ENCODE peak calls at places on chromosomes 3 and 15, in four cellular contexts. H is uterus, E is body of pancreas, J is lower leg skin. V is an unnamed sample.

GRCh38 chr15:53457479-53457878 is 302.0 kb downstream of the WDR72 start:
- DNase-seq in J (no peak), H (no peak), E (no peak), V (no peak)

GRCh38 chr3:8348076-8348475 is 153.5 kb upstream of the LMCD1 start:
- DNase-seq in E (no peak), J (no peak), H (no peak), V (no peak)

GRCh38 chr3:175325440-175325839 is 466.3 kb downstream of the NAALADL2 start:
- DNase-seq in H (no peak), E (no peak), J (no peak), V (no peak)

GRCh38 chr3:186506191-186506739 is 37.9 kb downstream of the CRYGS start:
- DNase-seq in J (no peak), H (no peak), E (no peak), V (no peak)

GRCh38 chr3:115428825-115429224 is 194.5 kb upstream of the GAP43 start:
- DNase-seq in J (no peak), E (no peak), H (no peak), V (no peak)

GRCh38 chr3:112056451-112056929 is 22.0 kb downstream of the TMPRSS7 start:
- DNase-seq in E (no peak), H (no peak), J (no peak), V (no peak)

GRCh38 chr3:16399473-16399872 is 114.0 kb downstream of the RFTN1 start:
- DNase-seq in E (no peak), J (no peak), H (peak), V (no peak)

GRCh38 chr15:52796742-52797515 is 6.8 kb upstream of the ONECUT1 start:
- DNase-seq in H (no peak), J (no peak), E (no peak), V (no peak)

GRCh38 chr3:55487376-55488241 is 503 bp upstream of the WNT5A start:
- DNase-seq in E (peak), J (no peak), H (peak), V (peak)

GRCh38 chr3:71944482-71944881 is 159.5 kb upstream of the PROK2 start:
- DNase-seq in H (no peak), E (no peak), J (no peak), V (no peak)

GRCh38 chr15:69679623-69680228 is 227.1 kb downstream of the RPLP1 start:
- DNase-seq in E (no peak), H (no peak), J (no peak), V (no peak)

GRCh38 chr3:120173056-120173675 is 78.9 kb upstream of the GSK3B start:
- DNase-seq in E (no peak), J (no peak), H (no peak), V (no peak)

GRCh38 chr3:141738636-141739363 is 702 bp downstream of the RNF7 start:
- DNase-seq in E (no peak), H (no peak), J (no peak), V (no peak)

GRCh38 chr15:27897481-27897880 is 201.6 kb downstream of the OCA2 start:
- DNase-seq in J (no peak), H (no peak), E (no peak), V (no peak)

GRCh38 chr15:28272587-28272986 is 49.4 kb downstream of the HERC2 start:
- DNase-seq in J (no peak), H (no peak), E (no peak), V (no peak)

GRCh38 chr15:48230498-48230897 is 24.4 kb downstream of the SLC12A1 start:
- DNase-seq in E (no peak), H (no peak), J (no peak), V (no peak)

GRCh38 chr3:51311055-51311454 is 74.0 kb upstream of the MANF start:
- DNase-seq in E (no peak), H (no peak), J (no peak), V (no peak)

GRCh38 chr3:138412821-138413531 is 21.4 kb upstream of the ESYT3 start:
- DNase-seq in E (no peak), H (no peak), J (no peak), V (no peak)

GRCh38 chr3:125075738-125076137 is 19.9 kb upstream of the HEG1 start:
- DNase-seq in H (no peak), E (no peak), J (no peak), V (no peak)

GRCh38 chr3:19070325-19070724 is 78.0 kb upstream of the KCNH8 start:
- DNase-seq in H (no peak), J (no peak), E (no peak), V (no peak)

GRCh38 chr3:17810759-17811158 is 68.3 kb upstream of the TBC1D5 start:
- DNase-seq in E (no peak), J (no peak), H (no peak), V (no peak)

GRCh38 chr3:49255686-49256085 is 21.3 kb downstream of the C3orf62 start:
- DNase-seq in J (no peak), H (no peak), E (no peak), V (no peak)

GRCh38 chr3:42162462-42162861 is 71.3 kb downstream of the TRAK1 start:
- DNase-seq in H (no peak), E (no peak), J (no peak), V (no peak)

GRCh38 chr3:133783762-133784161 is 21.9 kb upstream of the SRPRB start:
- DNase-seq in E (no peak), J (no peak), H (no peak), V (no peak)

GRCh38 chr3:115986555-115987207 is 363.4 kb downstream of the GAP43 start:
- DNase-seq in E (no peak), J (no peak), H (no peak), V (no peak)

GRCh38 chr3:66256806-66257205 is 36.0 kb downstream of the SLC25A26 start:
- DNase-seq in E (no peak), J (no peak), H (no peak), V (no peak)

GRCh38 chr3:8529197-8529637 is 27.6 kb downstream of the LMCD1 start:
- DNase-seq in H (peak), E (peak), J (no peak), V (peak)

GRCh38 chr3:178436773-178437172 is 99.5 kb upstream of the KCNMB2 start:
- DNase-seq in J (peak), E (no peak), H (peak), V (no peak)

GRCh38 chr3:171711461-171711860 is 98.8 kb downstream of the PLD1 start:
- DNase-seq in E (no peak), H (no peak), J (no peak), V (no peak)

GRCh38 chr3:34072297-34072696 is 273.9 kb downstream of the PDCD6IP start:
- DNase-seq in E (no peak), H (no peak), J (no peak), V (no peak)
- H3K4me3 ChIP-seq in E (no peak), H (no peak), J (no peak), V (no peak)

DNA sequence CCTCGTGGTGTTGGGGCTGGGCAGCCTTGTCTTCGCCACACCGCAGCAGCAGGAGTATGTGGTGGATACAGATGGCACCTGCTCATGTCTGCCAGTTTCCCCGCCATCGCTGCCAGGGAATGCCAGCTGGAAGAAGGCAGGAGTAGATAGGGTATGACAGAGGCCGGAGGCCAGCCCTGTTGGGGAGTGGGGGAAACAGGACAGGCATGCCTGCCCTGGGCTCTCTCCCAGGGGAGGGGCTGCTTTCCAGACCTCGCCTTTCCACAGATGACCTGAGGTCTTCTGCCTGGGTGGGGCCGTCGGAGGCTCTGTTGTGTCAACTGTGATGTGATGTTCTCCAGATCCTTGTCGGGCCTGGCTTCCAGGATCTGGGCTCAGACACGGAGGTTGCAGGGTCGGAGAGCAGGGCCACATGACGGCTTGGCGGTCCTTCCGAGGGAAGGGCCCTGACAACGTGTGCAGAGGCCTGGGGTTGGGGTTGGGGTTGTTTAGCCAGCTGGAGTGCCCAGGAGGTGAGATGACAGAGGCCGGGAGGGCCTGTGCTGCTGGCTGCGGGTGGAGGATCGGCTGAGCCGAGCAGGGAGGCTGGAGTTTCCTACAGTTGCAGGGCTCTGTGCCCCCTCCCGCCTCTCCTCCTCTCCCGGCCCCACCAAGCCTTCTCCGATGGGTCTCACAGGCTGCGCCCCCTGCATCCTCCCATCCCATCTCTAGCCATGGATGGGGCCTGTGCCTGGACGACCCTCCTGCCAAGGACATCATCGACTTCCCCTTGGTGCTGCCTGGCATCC is 102.0 kb downstream of the TBC1D2B start:
- DNase-seq in E (no peak), H (peak), J (no peak), V (no peak)
- TF ChIP-seq CTCF in E (no peak), H (no peak), J (no peak), V (no peak)

GRCh38 chr15:92809064-92809879 is 90.9 kb upstream of the CHD2 start:
- DNase-seq in J (peak), E (peak), H (peak), V (peak)
- TF ChIP-seq POLR2A in J (peak), E (peak), H (peak), V (no peak)

GRCh38 chr15:93089855-93090305 is 869 bp upstream of the RGMA start:
- DNase-seq in H (no peak), E (no peak), J (no peak), V (peak)
- H3K4me3 ChIP-seq in H (peak), E (no peak), J (no peak), V (peak)

DNA sequence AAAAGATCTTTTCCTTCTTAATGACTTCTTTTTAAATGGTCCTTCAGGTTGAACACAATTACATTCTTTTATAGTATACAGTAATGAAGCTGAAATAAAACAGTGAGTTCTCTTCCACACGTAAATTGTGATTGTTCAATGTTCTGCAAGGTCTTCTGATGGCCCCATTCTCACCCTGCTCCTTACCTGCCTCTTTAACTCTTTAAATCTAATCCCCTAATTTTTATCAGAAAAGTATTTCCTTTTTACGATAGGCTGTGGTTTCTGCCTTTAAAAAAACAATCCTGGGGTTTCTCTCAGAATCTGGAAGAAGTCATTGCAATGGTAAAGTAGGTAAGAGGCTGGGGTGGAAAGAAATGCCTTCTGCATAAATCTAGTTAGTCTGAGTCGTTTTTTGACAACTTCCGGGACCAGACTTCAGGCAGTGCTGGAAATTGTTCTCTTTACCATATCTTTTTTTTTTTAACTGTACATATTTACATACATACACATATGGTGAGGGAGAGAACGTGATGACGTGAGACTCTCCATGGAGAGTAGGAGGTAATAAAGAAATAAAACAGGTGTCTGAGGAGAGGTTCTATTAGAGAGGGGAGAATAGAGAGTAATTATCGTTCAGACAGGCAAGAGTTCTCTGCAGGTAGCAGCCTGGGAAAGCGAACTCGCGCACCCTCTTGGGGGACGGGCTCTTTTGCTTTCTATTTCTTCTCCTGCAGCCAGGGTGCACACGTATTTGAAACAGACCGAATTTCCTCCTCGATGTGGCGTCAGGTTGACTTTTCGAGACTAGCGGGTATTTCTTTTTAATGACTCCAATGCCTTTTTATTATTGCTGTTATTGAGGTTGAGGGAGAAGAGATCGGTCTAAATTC is at the start of gene SIDT1:
- DNase-seq in J (no peak), E (peak), H (no peak), V (peak)
- TF ChIP-seq CTCF in J (no peak), E (peak), H (no peak), V (peak)

GRCh38 chr3:59046839-59047238 is 3.0 kb downstream of the CFAP20DC start:
- DNase-seq in E (no peak), J (no peak), H (no peak), V (no peak)

GRCh38 chr3:59052803-59053411 is 3.1 kb upstream of the CFAP20DC start:
- DNase-seq in E (peak), H (no peak), J (no peak), V (no peak)

DNA sequence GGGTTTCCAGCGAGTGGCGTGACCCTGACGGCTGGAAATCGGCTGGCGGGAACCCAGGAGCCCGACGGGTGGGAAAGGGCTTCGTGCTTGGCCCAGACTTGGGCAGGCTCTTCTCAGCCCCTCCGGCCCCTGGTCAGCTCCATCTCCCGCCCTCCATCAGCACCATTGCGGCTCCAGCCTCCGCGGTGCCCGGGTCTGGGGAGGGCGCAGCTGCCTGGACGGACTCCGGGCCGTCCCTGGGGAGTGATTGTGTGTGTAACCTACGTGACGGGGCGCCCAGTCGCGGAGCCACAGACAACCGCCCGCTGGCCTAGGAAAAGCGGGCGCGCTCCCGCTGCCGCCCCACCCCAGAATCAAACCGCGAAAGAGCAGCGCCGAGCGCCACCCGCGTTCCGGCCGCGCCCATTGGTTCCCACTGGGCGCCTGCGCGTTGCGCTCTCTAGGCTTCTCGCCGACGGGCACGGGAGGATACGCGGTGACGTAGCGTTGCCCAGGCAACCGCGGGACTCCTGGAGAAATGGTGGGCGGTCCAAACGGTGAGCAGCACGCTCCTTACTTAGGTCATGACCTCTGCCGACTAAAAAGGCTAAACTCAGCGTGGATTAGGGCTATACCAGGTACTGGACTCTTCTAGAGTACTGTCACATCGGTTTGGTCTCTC is at the start of gene CFAP20DC:
- DNase-seq in J (peak), H (peak), E (peak), V (peak)
- TF ChIP-seq POLR2A in J (no peak), H (peak), E (peak), V (peak)

GRCh38 chr3:67564008-67564407 is 90.4 kb downstream of the SUCLG2 start:
- DNase-seq in E (no peak), J (no peak), H (no peak), V (no peak)
- H3K4me3 ChIP-seq in E (no peak), J (no peak), H (no peak), V (no peak)

DNA sequence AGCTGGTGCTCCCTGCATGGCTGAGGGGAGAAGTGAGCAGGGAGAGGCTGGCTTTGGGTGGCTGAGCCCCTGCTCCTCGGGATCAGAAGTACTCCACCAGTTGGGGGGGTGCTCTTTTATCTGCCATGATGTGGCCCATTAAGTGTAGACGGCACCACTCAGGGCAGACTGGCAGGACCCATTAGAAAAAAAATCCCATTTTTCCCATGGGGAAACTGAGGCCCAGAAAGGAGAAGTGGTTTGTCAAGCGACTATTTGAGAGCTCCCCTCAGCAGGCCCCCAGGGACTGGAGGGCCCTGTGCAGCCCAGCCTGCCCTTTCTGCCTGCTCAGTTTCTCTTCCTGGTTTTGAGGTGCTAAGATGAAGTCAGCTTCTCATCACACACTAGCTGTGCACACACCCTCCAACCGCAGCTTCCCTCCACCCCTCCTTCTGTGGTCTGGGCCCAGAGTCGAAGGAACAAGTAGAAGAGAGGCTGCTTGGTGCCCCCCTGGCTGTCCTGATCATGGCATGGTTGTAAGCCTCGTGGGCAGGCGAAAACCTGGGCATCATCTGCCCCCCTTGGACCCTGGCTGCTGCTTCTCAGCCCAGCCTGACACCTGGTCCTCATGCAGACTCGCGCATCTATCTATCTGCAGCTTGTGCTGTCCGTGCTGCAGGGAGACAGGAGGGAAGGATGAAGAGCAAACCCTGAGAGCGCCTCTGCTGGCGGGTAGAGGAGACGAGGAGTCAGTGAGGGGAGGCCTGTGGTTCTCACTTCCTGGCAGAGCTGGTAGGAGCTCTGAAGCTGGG is 5.6 kb downstream of the CSK start:
- DNase-seq in E (no peak), H (no peak), J (peak), V (peak)
- TF ChIP-seq CTCF in E (no peak), H (no peak), J (no peak), V (peak)